ENCODE peak calls at places on chromosomes 12 and 14, in five cellular contexts. D, R, T, N and L are unnamed samples.

GRCh38 chr14:87461704-87462103 is 531.3 kb downstream of the GALC start:
- DNase-seq in T (no peak), R (no peak), N (no peak), D (no peak), L (no peak)

GRCh38 chr14:54440037-54440436 is 1.1 kb downstream of the CNIH1 start:
- DNase-seq in D (no peak), N (no peak), T (no peak), R (no peak), L (no peak)

GRCh38 chr12:102631274-102631673 is 150.9 kb upstream of the IGF1 start:
- DNase-seq in R (no peak), N (no peak), T (no peak), D (no peak), L (no peak)

GRCh38 chr12:80778005-80778541 is 61.4 kb downstream of the MYF5 start:
- DNase-seq in R (no peak), N (no peak), D (no peak), T (peak), L (no peak)

GRCh38 chr12:103780093-103780440 is 61.0 kb downstream of the NT5DC3 start:
- DNase-seq in T (no peak), R (no peak), D (no peak), N (no peak), L (no peak)

GRCh38 chr14:78968249-78968648 is 798.1 kb downstream of the NRXN3 start:
- DNase-seq in T (no peak), R (no peak), D (no peak), N (no peak), L (no peak)

GRCh38 chr12:30691122-30691879 is 4.4 kb downstream of the IPO8 start:
- DNase-seq in R (no peak), D (no peak), T (no peak), N (no peak), L (no peak)

GRCh38 chr14:77707355-77707723 is 484 bp downstream of the ALKBH1 start:
- DNase-seq in D (peak), N (no peak), T (peak), R (peak), L (no peak)

GRCh38 chr12:96719671-96720362 is 187.2 kb upstream of the NEDD1 start:
- DNase-seq in T (peak), R (no peak), D (no peak), N (no peak), L (no peak)

GRCh38 chr14:64294672-64295413 is 672 bp upstream of the ESR2 start:
- DNase-seq in N (peak), R (peak), D (peak), T (peak), L (peak)

GRCh38 chr12:51449569-51450246 is 25.1 kb downstream of the SLC4A8 start:
- DNase-seq in N (no peak), R (no peak), D (no peak), T (no peak), L (no peak)

GRCh38 chr12:63916561-63917476 is 72.3 kb downstream of the SRGAP1 start:
- DNase-seq in N (no peak), R (no peak), T (no peak), D (no peak), L (no peak)

GRCh38 chr14:95486875-95487668 is 29.4 kb downstream of the SYNE3 start:
- DNase-seq in N (no peak), D (no peak), R (no peak), T (peak), L (no peak)

GRCh38 chr12:126883737-126884136 is 1383.2 kb upstream of the TMEM132C start:
- DNase-seq in T (no peak), N (no peak), D (no peak), R (no peak), L (no peak)

GRCh38 chr12:130109062-130109945 is 53.0 kb upstream of the FZD10 start:
- DNase-seq in T (no peak), N (no peak), R (no peak), D (no peak), L (no peak)

GRCh38 chr12:103677341-103677740 is 90.3 kb downstream of the STAB2 start:
- DNase-seq in N (no peak), R (no peak), T (no peak), D (no peak), L (no peak)

DNA sequence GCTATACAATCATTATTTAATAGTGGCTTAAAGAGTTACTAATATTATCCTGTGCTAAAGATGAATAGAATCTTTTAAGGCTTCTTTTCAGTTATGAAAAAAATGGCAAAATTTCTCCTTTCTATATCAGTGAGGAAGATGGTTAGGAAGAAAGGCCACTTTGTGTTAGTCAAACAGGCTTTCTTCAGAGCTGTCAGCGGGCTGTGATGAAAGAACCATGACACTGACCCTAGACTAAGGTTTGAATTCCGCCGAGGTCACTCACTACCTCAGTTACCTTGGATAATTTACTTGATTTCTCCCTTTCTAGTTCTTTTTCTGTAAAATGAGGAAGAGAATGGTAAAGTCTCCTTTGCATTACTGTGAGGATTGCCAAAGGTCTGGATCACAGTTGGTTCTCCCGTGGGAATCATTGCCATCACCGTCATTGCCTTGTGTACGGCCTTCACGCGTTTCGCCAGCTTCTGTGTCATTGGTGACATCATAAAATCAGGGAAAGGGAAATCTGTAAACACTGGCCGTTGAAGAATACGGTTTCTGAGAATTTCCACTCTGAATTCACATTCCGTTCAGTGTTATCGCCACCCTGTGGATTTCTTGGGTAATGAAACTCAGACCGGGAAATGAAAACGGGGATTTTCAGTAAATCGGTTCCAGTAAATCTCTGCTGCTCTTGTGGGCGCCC is 26.7 kb upstream of the YBX3 start:
- DNase-seq in N (peak), R (peak), D (peak), T (peak), L (no peak)
- H3K4me3 ChIP-seq in N (no peak), R (peak), D (peak), T (peak), L (no peak)

GRCh38 chr12:100141998-100142850 is 450 bp downstream of the BLTP3B start:
- DNase-seq in T (peak), N (no peak), R (peak), D (peak), L (peak)

GRCh38 chr12:100141666-100141997 is 1.0 kb downstream of the BLTP3B start:
- DNase-seq in T (peak), D (no peak), N (peak), R (no peak), L (no peak)

GRCh38 chr12:100133200-100133599 is 9.5 kb downstream of the BLTP3B start:
- DNase-seq in N (no peak), R (no peak), T (no peak), D (no peak), L (no peak)

GRCh38 chr12:100142851-100143559 is at the start of gene BLTP3B:
- DNase-seq in N (peak), R (peak), D (peak), T (peak), L (peak)

GRCh38 chr12:100138048-100138907 is 4.4 kb downstream of the BLTP3B start:
- DNase-seq in R (no peak), D (no peak), N (no peak), T (peak), L (no peak)
- H3K4me3 ChIP-seq in R (no peak), D (no peak), N (no peak), T (peak), L (no peak)

GRCh38 chr12:25970916-25971674 is 12.6 kb downstream of the RASSF8 start:
- DNase-seq in D (no peak), T (no peak), R (no peak), N (no peak), L (no peak)

GRCh38 chr12:25965682-25966081 is 7.2 kb downstream of the RASSF8 start:
- DNase-seq in R (no peak), N (no peak), T (no peak), D (no peak), L (no peak)

GRCh38 chr12:25972783-25973182 is 14.3 kb downstream of the RASSF8 start:
- DNase-seq in T (no peak), D (no peak), N (no peak), R (no peak), L (no peak)

GRCh38 chr12:25971675-25972035 is 13.2 kb downstream of the RASSF8 start:
- DNase-seq in D (no peak), T (no peak), N (no peak), R (no peak), L (no peak)

GRCh38 chr12:25970082-25970481 is 11.6 kb downstream of the RASSF8 start:
- DNase-seq in D (no peak), R (no peak), N (no peak), T (no peak), L (no peak)
- H3K4me3 ChIP-seq in D (no peak), R (no peak), N (no peak), T (no peak), L (no peak)

GRCh38 chr14:67999693-68000384 is 180.3 kb downstream of the RAD51B start:
- DNase-seq in D (no peak), T (no peak), R (no peak), N (no peak), L (no peak)
- H3K4me3 ChIP-seq in D (no peak), T (no peak), R (no peak), N (no peak), L (no peak)

GRCh38 chr12:58356794-58357193 is 415.4 kb downstream of the ATP23 start:
- DNase-seq in N (no peak), R (no peak), D (no peak), T (no peak), L (no peak)
- H3K4me3 ChIP-seq in N (no peak), R (no peak), D (no peak), T (no peak), L (no peak)

DNA sequence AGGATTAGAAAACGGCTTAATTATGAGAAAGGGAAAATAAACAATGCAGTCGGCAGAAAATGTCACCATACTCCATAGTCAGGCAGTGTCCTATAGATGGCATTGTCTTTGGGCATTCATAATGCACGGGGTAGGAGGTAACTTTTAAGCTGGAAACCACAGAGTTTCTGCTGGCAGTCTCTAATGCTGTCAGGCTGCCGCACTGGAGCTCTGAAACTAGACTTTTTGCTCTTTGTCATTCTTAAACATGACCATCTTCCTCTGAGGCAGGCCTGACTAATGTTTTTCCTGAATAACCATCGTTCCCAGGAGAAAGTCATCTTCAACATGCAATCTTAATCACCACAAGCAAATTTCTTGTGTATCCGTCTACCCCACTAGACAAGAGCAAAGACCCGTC is 108.8 kb downstream of the ETNK1 start:
- DNase-seq in D (no peak), R (no peak), N (no peak), T (no peak), L (no peak)
- H3K4me3 ChIP-seq in D (no peak), R (no peak), N (no peak), T (no peak), L (no peak)

GRCh38 chr12:27800819-27801218 is 20.8 kb upstream of the MANSC4 start:
- DNase-seq in N (no peak), T (no peak), R (no peak), D (no peak), L (no peak)
- H3K4me3 ChIP-seq in N (no peak), T (no peak), R (no peak), D (no peak), L (no peak)

GRCh38 chr12:113933201-113933786 is 32.8 kb downstream of the RBM19 start:
- DNase-seq in T (no peak), R (peak), N (no peak), D (no peak), L (no peak)
- H3K4me3 ChIP-seq in T (no peak), R (no peak), N (no peak), D (no peak), L (no peak)

GRCh38 chr12:1374296-1374695 is 220.1 kb downstream of the FBXL14 start:
- DNase-seq in T (no peak), N (no peak), D (no peak), R (no peak), L (no peak)
- H3K4me3 ChIP-seq in T (no peak), N (no peak), D (no peak), R (no peak), L (no peak)

GRCh38 chr14:37197421-37198272 is at the start of gene MIPOL1:
- DNase-seq in N (no peak), D (no peak), R (peak), T (no peak), L (peak)
- H3K4me3 ChIP-seq in N (no peak), D (peak), R (peak), T (no peak), L (peak)